ENCODE peak calls at places on chromosomes 6 and 20, in seven cellular contexts. Q, F, Z, D, U, L and I are unnamed samples.

GRCh38 chr6:119350202-119351004 is 842 bp upstream of the MAN1A1 start:
- DNase-seq in Q (peak; percentile 33), F (no peak), Z (peak; percentile 15), D (peak; percentile 22), U (no peak), L (peak; percentile 57), I (peak; percentile 44)

GRCh38 chr20:59159822-59160740 is 3.5 kb upstream of the ZNF831 start:
- DNase-seq in Q (no peak), F (no peak), Z (no peak), D (no peak), U (no peak), L (peak; percentile 40), I (peak; percentile 66)

GRCh38 chr6:162631546-162631945 is 96.0 kb downstream of the PRKN start:
- DNase-seq in Q (no peak), F (no peak), Z (no peak), D (no peak), U (no peak), L (no peak), I (no peak)

GRCh38 chr20:50789968-50790650 is 4.8 kb upstream of the BCAS4 start:
- DNase-seq in Q (no peak), F (no peak), Z (no peak), D (no peak), U (no peak), L (no peak), I (no peak)

GRCh38 chr6:126804255-126805064 is 314.0 kb upstream of the RSPO3 start:
- DNase-seq in Q (peak; percentile 64), F (no peak), Z (peak; percentile 35), D (peak; percentile 38), U (peak; percentile 34), L (no peak), I (peak; percentile 38)

GRCh38 chr6:63859520-63859919 is 223.9 kb downstream of the PHF3 start:
- DNase-seq in Q (no peak), F (no peak), Z (no peak), D (no peak), U (no peak), L (no peak), I (no peak)

GRCh38 chr6:3913077-3913957 is 64.1 kb downstream of the FAM50B start:
- DNase-seq in Q (peak; percentile 99), F (peak; percentile 80), Z (peak; percentile 90), D (peak; percentile 61), U (peak; percentile 24), L (no peak), I (no peak)

GRCh38 chr20:35739294-35740163 is 2.5 kb downstream of the RBM39 start:
- DNase-seq in Q (peak; percentile 62), F (no peak), Z (no peak), D (no peak), U (no peak), L (no peak), I (peak; percentile 13)

GRCh38 chr6:129368076-129368475 is 341.9 kb downstream of the ARHGAP18 start:
- DNase-seq in Q (no peak), F (no peak), Z (no peak), D (no peak), U (no peak), L (no peak), I (no peak)

GRCh38 chr6:139028242-139028657 is 295 bp upstream of the ABRACL start:
- DNase-seq in Q (no peak), F (no peak), Z (no peak), D (no peak), U (peak; percentile 52), L (no peak), I (peak; percentile 15)

GRCh38 chr20:41697861-41698559 is 79.8 kb upstream of the CHD6 start:
- DNase-seq in Q (peak; percentile 54), F (no peak), Z (peak; percentile 33), D (peak; percentile 22), U (peak; percentile 70), L (no peak), I (peak; percentile 44)

GRCh38 chr6:138765896-138766487 is 7.6 kb upstream of the CCDC28A start:
- DNase-seq in Q (peak; percentile 43), F (no peak), Z (peak; percentile 22), D (no peak), U (peak; percentile 19), L (no peak), I (peak; percentile 12)

GRCh38 chr6:30356519-30356918 is 11.6 kb downstream of the RPP21 start:
- DNase-seq in Q (no peak), F (no peak), Z (no peak), D (no peak), U (no peak), L (no peak), I (peak; percentile 66)

GRCh38 chr20:6651016-6651415 is 116.5 kb upstream of the BMP2 start:
- DNase-seq in Q (peak; percentile 66), F (peak; percentile 41), Z (peak; percentile 4), D (no peak), U (no peak), L (no peak), I (no peak)

GRCh38 chr20:12207875-12208274 is 290.2 kb downstream of the BTBD3 start:
- DNase-seq in Q (peak; percentile 6), F (no peak), Z (no peak), D (no peak), U (no peak), L (no peak), I (peak; percentile 43)

GRCh38 chr6:159852877-159853276 is 37.9 kb upstream of the MAS1 start:
- DNase-seq in Q (peak; percentile 41), F (no peak), Z (no peak), D (no peak), U (peak; percentile 40), L (no peak), I (peak; percentile 58)

GRCh38 chr20:15942130-15942529 is 631.1 kb downstream of the KIF16B start:
- DNase-seq in Q (peak; percentile 2), F (peak; percentile 88), Z (no peak), D (no peak), U (no peak), L (no peak), I (no peak)

GRCh38 chr6:91580635-91581034 is 993.8 kb upstream of the MAP3K7 start:
- DNase-seq in Q (no peak), F (no peak), Z (no peak), D (no peak), U (no peak), L (no peak), I (no peak)

GRCh38 chr6:81126150-81126549 is 626.3 kb downstream of the TENT5A start:
- DNase-seq in Q (peak; percentile 45), F (no peak), Z (no peak), D (no peak), U (no peak), L (no peak), I (no peak)

GRCh38 chr6:7630792-7631191 is 40.8 kb downstream of the SNRNP48 start:
- DNase-seq in Q (no peak), F (no peak), Z (no peak), D (no peak), U (no peak), L (no peak), I (no peak)

GRCh38 chr6:157235600-157236039 is 87.7 kb downstream of the TMEM242 start:
- DNase-seq in Q (peak; percentile 65), F (no peak), Z (no peak), D (peak; percentile 82), U (no peak), L (peak; percentile 58), I (peak; percentile 74)

GRCh38 chr20:37801921-37802320 is 101.0 kb upstream of the VSTM2L start:
- DNase-seq in Q (no peak), F (no peak), Z (no peak), D (no peak), U (no peak), L (no peak), I (no peak)

GRCh38 chr20:9392892-9393857 is 121.2 kb upstream of the LAMP5 start:
- DNase-seq in Q (peak; percentile 79), F (peak; percentile 41), Z (no peak), D (peak; percentile 82), U (peak; percentile 32), L (no peak), I (peak; percentile 41)

GRCh38 chr20:50242548-50242862 is 51.9 kb downstream of the CEBPB start:
- DNase-seq in Q (no peak), F (no peak), Z (no peak), D (no peak), U (no peak), L (no peak), I (no peak)

GRCh38 chr20:45095753-45096371 is 5.1 kb downstream of the KCNS1 start:
- DNase-seq in Q (peak; percentile 72), F (peak; percentile 58), Z (peak; percentile 55), D (peak; percentile 69), U (peak; percentile 8), L (peak; percentile 62), I (peak; percentile 67)

GRCh38 chr6:163533443-163533842 is 118.9 kb downstream of the QKI start:
- DNase-seq in Q (peak; percentile 93), F (peak; percentile 59), Z (no peak), D (no peak), U (no peak), L (no peak), I (no peak)

GRCh38 chr6:121504227-121504626 is 68.8 kb downstream of the GJA1 start:
- DNase-seq in Q (peak; percentile 89), F (no peak), Z (peak; percentile 80), D (no peak), U (no peak), L (no peak), I (no peak)

GRCh38 chr6:32945106-32945761 is 4.4 kb upstream of the HLA-DMB start:
- DNase-seq in Q (no peak), F (no peak), Z (no peak), D (no peak), U (no peak), L (no peak), I (no peak)

GRCh38 chr6:3005077-3005476 is 5.4 kb downstream of the NQO2 start:
- DNase-seq in Q (no peak), F (no peak), Z (no peak), D (no peak), U (no peak), L (no peak), I (no peak)

GRCh38 chr6:70136996-70137395 is 165.9 kb downstream of the COL9A1 start:
- DNase-seq in Q (no peak), F (no peak), Z (no peak), D (no peak), U (no peak), L (no peak), I (no peak)